ENCODE peak calls at places on chromosomes 16 and 17, in nine cellular contexts. S, J, O, F, E, K, M, D and W are unnamed samples.

GRCh38 chr16:1965610-1966009 is 984 bp upstream of the RPS2 start:
- DNase-seq in S (no peak), J (no peak), O (no peak), F (no peak), E (no peak), K (no peak), M (no peak), D (no peak), W (no peak)

GRCh38 chr17:82412535-82413520 is 5.3 kb upstream of the HEXD start:
- DNase-seq in S (peak; percentile 37), J (no peak), O (no peak), F (no peak), E (no peak), K (no peak), M (no peak), D (no peak), W (no peak)

GRCh38 chr16:3580271-3580670 is 3.1 kb upstream of the NLRC3 start:
- DNase-seq in S (no peak), J (no peak), O (no peak), F (peak; percentile 25), E (peak; percentile 26), K (no peak), M (no peak), D (no peak), W (no peak)

GRCh38 chr17:82241183-82241925 is 12.5 kb downstream of the SLC16A3 start:
- DNase-seq in S (no peak), J (peak; percentile 70), O (no peak), F (peak; percentile 75), E (peak; percentile 90), K (no peak), M (no peak), D (peak; percentile 50), W (peak; percentile 41)

GRCh38 chr16:19167710-19168172 is 299 bp upstream of the SYT17 start:
- DNase-seq in S (peak; percentile 59), J (peak; percentile 57), O (peak; percentile 86), F (peak; percentile 17), E (peak; percentile 78), K (no peak), M (peak; percentile 84), D (peak; percentile 53), W (no peak)

GRCh38 chr17:42010898-42011516 is 6.2 kb downstream of the DNAJC7 start:
- DNase-seq in S (peak; percentile 20), J (no peak), O (no peak), F (peak; percentile 49), E (no peak), K (no peak), M (no peak), D (no peak), W (no peak)

GRCh38 chr17:82862758-82863645 is 23.2 kb upstream of the ZNF750 start:
- DNase-seq in S (no peak), J (no peak), O (no peak), F (no peak), E (no peak), K (no peak), M (no peak), D (no peak), W (no peak)

GRCh38 chr16:11595908-11596504 is 9.3 kb upstream of the LITAF start:
- DNase-seq in S (no peak), J (no peak), O (no peak), F (no peak), E (no peak), K (no peak), M (no peak), D (no peak), W (no peak)

GRCh38 chr17:56973520-56973919 is 4.4 kb upstream of the SCPEP1 start:
- DNase-seq in S (no peak), J (no peak), O (no peak), F (peak; percentile 89), E (no peak), K (no peak), M (no peak), D (no peak), W (no peak)

GRCh38 chr16:15924996-15925395 is 24.4 kb upstream of the ABCC1 start:
- DNase-seq in S (no peak), J (no peak), O (no peak), F (no peak), E (no peak), K (no peak), M (no peak), D (no peak), W (no peak)

GRCh38 chr16:12503201-12503600 is 300.5 kb downstream of the CPPED1 start:
- DNase-seq in S (no peak), J (no peak), O (no peak), F (no peak), E (no peak), K (no peak), M (no peak), D (no peak), W (no peak)

GRCh38 chr17:75517277-75517865 is 1.0 kb downstream of the TSEN54 start:
- DNase-seq in S (no peak), J (peak; percentile 45), O (no peak), F (no peak), E (no peak), K (no peak), M (no peak), D (no peak), W (no peak)

GRCh38 chr16:878071-878784 is 77.7 kb upstream of the GNG13 start:
- DNase-seq in S (no peak), J (peak; percentile 30), O (peak; percentile 57), F (no peak), E (peak; percentile 26), K (no peak), M (peak; percentile 72), D (no peak), W (no peak)

GRCh38 chr16:22139732-22140131 is 22.6 kb upstream of the SDR42E2 start:
- DNase-seq in S (no peak), J (no peak), O (no peak), F (no peak), E (no peak), K (no peak), M (no peak), D (no peak), W (no peak)

GRCh38 chr17:48611681-48612455 is 1.1 kb upstream of the HOXB7 start:
- DNase-seq in S (no peak), J (no peak), O (peak; percentile 82), F (no peak), E (no peak), K (no peak), M (no peak), D (no peak), W (no peak)

GRCh38 chr17:44761932-44762810 is 3.4 kb downstream of the ADAM11 start:
- DNase-seq in S (no peak), J (no peak), O (no peak), F (no peak), E (no peak), K (no peak), M (no peak), D (no peak), W (no peak)

GRCh38 chr16:89315791-89316581 is 98.5 kb downstream of the ZNF778 start:
- DNase-seq in S (no peak), J (peak; percentile 65), O (no peak), F (peak; percentile 91), E (peak; percentile 66), K (peak; percentile 77), M (no peak), D (no peak), W (no peak)

GRCh38 chr17:65712383-65713267 is 151.2 kb upstream of the AXIN2 start:
- DNase-seq in S (no peak), J (no peak), O (no peak), F (no peak), E (no peak), K (no peak), M (no peak), D (no peak), W (no peak)

GRCh38 chr16:57265850-57266530 is 18.5 kb downstream of the PLLP start:
- DNase-seq in S (peak; percentile 94), J (no peak), O (no peak), F (peak; percentile 44), E (peak; percentile 86), K (no peak), M (no peak), D (peak; percentile 51), W (no peak)

GRCh38 chr17:68456529-68457167 is 648 bp downstream of the WIPI1 start:
- DNase-seq in S (peak; percentile 69), J (no peak), O (peak; percentile 64), F (peak; percentile 59), E (peak; percentile 89), K (no peak), M (peak; percentile 68), D (peak; percentile 57), W (peak; percentile 66)

GRCh38 chr16:64982581-64982980 is 139.3 kb downstream of the CDH11 start:
- DNase-seq in S (no peak), J (no peak), O (no peak), F (no peak), E (no peak), K (no peak), M (no peak), D (no peak), W (no peak)

GRCh38 chr17:49512296-49513043 is 17.4 kb downstream of the NGFR start:
- DNase-seq in S (no peak), J (no peak), O (no peak), F (no peak), E (no peak), K (no peak), M (no peak), D (no peak), W (no peak)

GRCh38 chr16:67235816-67236547 is 9.1 kb downstream of the TMEM208 start:
- DNase-seq in S (no peak), J (no peak), O (no peak), F (no peak), E (no peak), K (no peak), M (no peak), D (no peak), W (no peak)

GRCh38 chr16:1335996-1336395 is 2.6 kb downstream of the BAIAP3 start:
- DNase-seq in S (no peak), J (no peak), O (peak; percentile 69), F (no peak), E (no peak), K (no peak), M (no peak), D (no peak), W (no peak)

GRCh38 chr16:58472266-58472665 is 27.7 kb upstream of the NDRG4 start:
- DNase-seq in S (no peak), J (no peak), O (no peak), F (no peak), E (no peak), K (no peak), M (no peak), D (no peak), W (no peak)

GRCh38 chr17:82458885-82459424 is 414 bp downstream of the NARF start:
- DNase-seq in S (no peak), J (peak; percentile 27), O (peak; percentile 42), F (no peak), E (peak; percentile 57), K (no peak), M (no peak), D (no peak), W (no peak)

GRCh38 chr17:47205419-47205963 is 3.7 kb upstream of the MYL4 start:
- DNase-seq in S (peak; percentile 42), J (peak; percentile 57), O (peak; percentile 31), F (peak; percentile 64), E (peak; percentile 56), K (peak; percentile 50), M (peak; percentile 46), D (no peak), W (no peak)

GRCh38 chr16:52113812-52114211 is 433.1 kb downstream of the TOX3 start:
- DNase-seq in S (no peak), J (no peak), O (no peak), F (no peak), E (no peak), K (no peak), M (no peak), D (no peak), W (no peak)

GRCh38 chr17:64682261-64683181 is 20.4 kb upstream of the SMURF2 start:
- DNase-seq in S (no peak), J (no peak), O (no peak), F (no peak), E (no peak), K (no peak), M (no peak), D (no peak), W (no peak)

GRCh38 chr17:60510723-60511122 is 15.3 kb downstream of the APPBP2 start:
- DNase-seq in S (no peak), J (no peak), O (no peak), F (no peak), E (no peak), K (no peak), M (no peak), D (no peak), W (no peak)

GRCh38 chr17:78232774-78233173 is 1.3 kb downstream of the TMEM235 start:
- DNase-seq in S (no peak), J (no peak), O (no peak), F (no peak), E (no peak), K (no peak), M (no peak), D (no peak), W (no peak)